ENCODE peak calls at places on chromosomes 3 and 15, in seven cellular contexts. N is neuronal stem cell, V is IMR-90, A is mesenchymal stem cell, H is H9, S is trophoblast cell, C is H1. D is an unnamed sample.

GRCh38 chr3:183028416-183028815 is 48.1 kb upstream of the DCUN1D1 start:
- DNase-seq in N (no peak), V (no peak), A (no peak), H (no peak), S (no peak), C (no peak), D (no peak)

GRCh38 chr3:34260266-34260990 is 462.0 kb downstream of the PDCD6IP start:
- DNase-seq in N (peak), V (peak), A (peak), H (peak), S (peak), C (peak), D (peak)

GRCh38 chr3:136992091-136992490 is 34.3 kb downstream of the IL20RB start:
- DNase-seq in N (no peak), V (no peak), A (no peak), H (no peak), S (no peak), C (no peak), D (no peak)

GRCh38 chr3:24344784-24345439 is 149.7 kb downstream of the THRB start:
- DNase-seq in N (no peak), V (peak), A (peak), H (no peak), S (no peak), C (no peak), D (no peak)

GRCh38 chr15:73078291-73078690 is 26.0 kb downstream of the NEO1 start:
- DNase-seq in N (no peak), V (no peak), A (no peak), H (no peak), S (no peak), C (no peak), D (no peak)

GRCh38 chr3:169390310-169390731 is 273.2 kb downstream of the MECOM start:
- DNase-seq in N (no peak), V (no peak), A (no peak), H (no peak), S (peak), C (no peak), D (peak)

GRCh38 chr3:169458752-169459151 is 204.8 kb downstream of the MECOM start:
- DNase-seq in N (no peak), V (no peak), A (no peak), H (no peak), S (no peak), C (no peak), D (no peak)

GRCh38 chr3:42590989-42591756 is 513 bp downstream of the SS18L2 start:
- DNase-seq in N (no peak), V (no peak), A (peak), H (no peak), S (no peak), C (no peak), D (peak)

GRCh38 chr15:92012368-92012629 is 158.8 kb downstream of the SLCO3A1 start:
- DNase-seq in N (no peak), V (peak), A (no peak), H (no peak), S (no peak), C (no peak), D (no peak)

GRCh38 chr3:148943531-148944200 is 47.7 kb upstream of the GYG1 start:
- DNase-seq in N (no peak), V (peak), A (peak), H (no peak), S (peak), C (no peak), D (peak)
- H2AK5ac ChIP-seq in N (no peak), V (no peak), A (no peak), H (no peak), S (no peak), C (no peak), D (no peak)

DNA sequence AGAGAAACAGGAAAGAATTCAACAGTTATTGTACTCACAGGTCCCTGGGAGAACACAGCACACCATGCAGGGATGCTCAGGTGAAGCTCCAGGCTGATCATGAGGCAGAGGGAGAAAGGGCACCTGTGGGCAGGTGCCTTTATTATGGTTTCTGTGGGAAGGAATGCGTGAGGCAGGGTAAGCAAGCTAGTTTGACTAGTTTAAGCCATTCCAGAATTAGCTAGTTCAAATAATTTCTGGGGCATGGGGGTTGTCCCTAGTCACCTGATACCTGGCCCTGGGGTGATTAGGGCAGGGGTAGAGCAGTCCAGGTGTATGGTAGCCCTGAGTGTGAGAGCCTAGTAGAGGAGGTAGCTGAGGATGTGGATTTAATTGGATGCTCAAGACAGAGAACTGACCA is 47.9 kb upstream of the DCLK3 start:
- DNase-seq in N (no peak), V (no peak), A (no peak), H (no peak), S (peak), C (no peak), D (no peak)
- H2AK5ac ChIP-seq in N (no peak), V (no peak), A (no peak), H (no peak), S (no peak), C (no peak), D (no peak)

DNA sequence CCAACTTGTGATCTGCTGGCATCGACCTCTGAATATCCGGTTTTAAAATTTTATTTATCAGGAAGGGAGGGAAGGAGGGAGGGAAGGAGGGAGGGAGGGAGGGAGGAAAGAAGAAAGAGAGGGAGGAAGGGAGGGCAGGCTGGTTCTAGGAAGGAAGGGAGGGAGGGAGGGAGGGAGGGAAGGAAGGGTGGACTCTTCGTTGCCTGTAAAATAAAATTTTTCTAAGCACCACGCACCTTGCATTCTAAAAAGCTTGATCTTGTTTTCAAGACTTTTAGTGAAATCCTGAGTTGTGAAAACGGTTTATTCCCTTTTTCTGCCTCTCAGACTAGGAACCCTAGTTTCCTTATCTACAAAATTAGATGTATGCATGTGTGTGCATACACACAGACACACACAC is 101.7 kb upstream of the RAP2B start:
- DNase-seq in N (no peak), V (no peak), A (no peak), H (no peak), S (no peak), C (no peak), D (no peak)
- H2AK5ac ChIP-seq in N (no peak), V (no peak), A (no peak), H (no peak), S (no peak), C (no peak), D (no peak)

GRCh38 chr3:69082805-69083204 is 1.9 kb upstream of the ARL6IP5 start:
- DNase-seq in N (no peak), V (peak), A (peak), H (no peak), S (peak), C (no peak), D (no peak)
- H2AK5ac ChIP-seq in N (no peak), V (no peak), A (no peak), H (no peak), S (no peak), C (no peak), D (no peak)

GRCh38 chr3:149454746-149455145 is 19.8 kb upstream of the TM4SF4 start:
- DNase-seq in N (no peak), V (peak), A (peak), H (no peak), S (peak), C (no peak), D (peak)
- H2AK5ac ChIP-seq in N (no peak), V (no peak), A (no peak), H (no peak), S (no peak), C (no peak), D (no peak)